ENCODE peak calls at places on chromosomes 16 and 17, in six cellular contexts. V, E, Y, A, U and Z are unnamed samples. For H3K4me1 and H3K36me3, the result is how much of the 10 kb centered on the place peaks cover.

GRCh38 chr17:37082461-37082860 is 133.7 kb downstream of the AATF start:
- DNase-seq in V (no peak), E (no peak), Y (no peak), A (no peak), U (no peak), Z (no peak)

GRCh38 chr17:31386542-31387075 is 4.9 kb upstream of the RAB11FIP4 start:
- DNase-seq in V (no peak), E (no peak), Y (no peak), A (no peak), U (no peak), Z (no peak)

GRCh38 chr16:34050787-34051320 is 591.4 kb downstream of the TP53TG3F start:
- DNase-seq in V (no peak), E (no peak), Y (no peak), A (no peak), U (no peak), Z (no peak)

GRCh38 chr16:6018848-6019489 is 921.4 kb upstream of the EEF2KMT start:
- DNase-seq in V (no peak), E (no peak), Y (no peak), A (no peak), U (no peak), Z (no peak)

GRCh38 chr17:77068915-77069314 is 71.9 kb upstream of the SEC14L1 start:
- DNase-seq in V (no peak), E (no peak), Y (no peak), A (no peak), U (no peak), Z (no peak)

GRCh38 chr16:85757341-85757822 is 6.5 kb upstream of the C16orf74 start:
- DNase-seq in V (no peak), E (no peak), Y (no peak), A (no peak), U (no peak), Z (no peak)

GRCh38 chr17:7295230-7296180 is 1.1 kb upstream of the YBX2 start:
- DNase-seq in V (no peak), E (no peak), Y (no peak), A (no peak), U (no peak), Z (no peak)

GRCh38 chr17:81461607-81462500 is 50.7 kb downstream of the ACTG1 start:
- DNase-seq in V (no peak), E (no peak), Y (no peak), A (no peak), U (peak), Z (no peak)

GRCh38 chr17:78137392-78138203 is 7.0 kb downstream of the TMC8 start:
- DNase-seq in V (no peak), E (no peak), Y (no peak), A (no peak), U (no peak), Z (no peak)

GRCh38 chr17:71208111-71208704 is 912.6 kb upstream of the SOX9 start:
- DNase-seq in V (no peak), E (no peak), Y (no peak), A (no peak), U (no peak), Z (no peak)

GRCh38 chr17:6596941-6597340 is 40.6 kb upstream of the PITPNM3 start:
- DNase-seq in V (no peak), E (no peak), Y (no peak), A (no peak), U (no peak), Z (no peak)

GRCh38 chr17:34736611-34737010 is 157.2 kb downstream of the TMEM132E start:
- DNase-seq in V (no peak), E (no peak), Y (no peak), A (no peak), U (peak), Z (no peak)

GRCh38 chr17:1315409-1315808 is 35.9 kb downstream of the TRARG1 start:
- DNase-seq in V (no peak), E (no peak), Y (no peak), A (no peak), U (no peak), Z (peak)

GRCh38 chr16:56479469-56479868 is 28.1 kb downstream of the OGFOD1 start:
- DNase-seq in V (no peak), E (no peak), Y (no peak), A (no peak), U (no peak), Z (no peak)

GRCh38 chr16:27579086-27579980 is 29.4 kb downstream of the KATNIP start:
- DNase-seq in V (no peak), E (no peak), Y (no peak), A (no peak), U (no peak), Z (no peak)

GRCh38 chr17:28710948-28711722 is 553 bp downstream of the PROCA1 start:
- DNase-seq in V (no peak), E (peak), Y (peak), A (peak), U (peak), Z (peak)

GRCh38 chr16:54936979-54937672 is 6.5 kb downstream of the IRX5 start:
- DNase-seq in V (no peak), E (no peak), Y (no peak), A (no peak), U (no peak), Z (no peak)

GRCh38 chr17:81537343-81537855 is 9.2 kb downstream of the FSCN2 start:
- DNase-seq in V (no peak), E (no peak), Y (peak), A (no peak), U (peak), Z (no peak)

GRCh38 chr16:11669380-11670146 is 1.3 kb downstream of the SNN start:
- DNase-seq in V (no peak), E (peak), Y (no peak), A (no peak), U (no peak), Z (peak)

GRCh38 chr17:43661699-43662431 is at the start of gene MEOX1:
- DNase-seq in V (no peak), E (no peak), Y (no peak), A (no peak), U (no peak), Z (no peak)

GRCh38 chr16:1691276-1691675 is 13.2 kb downstream of the JPT2 start:
- DNase-seq in V (no peak), E (no peak), Y (no peak), A (no peak), U (no peak), Z (no peak)

GRCh38 chr16:69848635-69849545 is 86.8 kb downstream of the WWP2 start:
- DNase-seq in V (no peak), E (peak), Y (no peak), A (peak), U (peak), Z (peak)

GRCh38 chr16:29729116-29729521 is 16.7 kb downstream of the C16orf54 start:
- DNase-seq in V (peak), E (no peak), Y (no peak), A (no peak), U (no peak), Z (no peak)

GRCh38 chr16:85227924-85228462 is 115.7 kb upstream of the CIBAR2 start:
- DNase-seq in V (no peak), E (no peak), Y (no peak), A (no peak), U (no peak), Z (no peak)

GRCh38 chr17:48630925-48631692 is 5.0 kb upstream of the HOXB9 start:
- DNase-seq in V (no peak), E (no peak), Y (no peak), A (no peak), U (no peak), Z (no peak)

GRCh38 chr16:58123896-58124600 is 5.1 kb downstream of the CFAP20 start:
- DNase-seq in V (no peak), E (no peak), Y (no peak), A (no peak), U (no peak), Z (no peak)

GRCh38 chr16:23920446-23920845 is 84.7 kb downstream of the PRKCB start:
- DNase-seq in V (no peak), E (no peak), Y (no peak), A (no peak), U (no peak), Z (no peak)

GRCh38 chr17:8745586-8746500 is 1.2 kb upstream of the CCDC42 start:
- DNase-seq in V (no peak), E (peak), Y (peak), A (peak), U (peak), Z (peak)

GRCh38 chr17:82339634-82340580 is 6.3 kb upstream of the SECTM1 start:
- DNase-seq in V (no peak), E (no peak), Y (no peak), A (no peak), U (no peak), Z (no peak)

GRCh38 chr17:46140645-46141197 is 52.5 kb downstream of the KANSL1 start:
- DNase-seq in V (no peak), E (no peak), Y (no peak), A (no peak), U (no peak), Z (no peak)
- H3K4me1 ChIP-seq in V (under half), E (under half), Y (half or more), A (half or more), U (under half), Z (half or more)

DNA sequence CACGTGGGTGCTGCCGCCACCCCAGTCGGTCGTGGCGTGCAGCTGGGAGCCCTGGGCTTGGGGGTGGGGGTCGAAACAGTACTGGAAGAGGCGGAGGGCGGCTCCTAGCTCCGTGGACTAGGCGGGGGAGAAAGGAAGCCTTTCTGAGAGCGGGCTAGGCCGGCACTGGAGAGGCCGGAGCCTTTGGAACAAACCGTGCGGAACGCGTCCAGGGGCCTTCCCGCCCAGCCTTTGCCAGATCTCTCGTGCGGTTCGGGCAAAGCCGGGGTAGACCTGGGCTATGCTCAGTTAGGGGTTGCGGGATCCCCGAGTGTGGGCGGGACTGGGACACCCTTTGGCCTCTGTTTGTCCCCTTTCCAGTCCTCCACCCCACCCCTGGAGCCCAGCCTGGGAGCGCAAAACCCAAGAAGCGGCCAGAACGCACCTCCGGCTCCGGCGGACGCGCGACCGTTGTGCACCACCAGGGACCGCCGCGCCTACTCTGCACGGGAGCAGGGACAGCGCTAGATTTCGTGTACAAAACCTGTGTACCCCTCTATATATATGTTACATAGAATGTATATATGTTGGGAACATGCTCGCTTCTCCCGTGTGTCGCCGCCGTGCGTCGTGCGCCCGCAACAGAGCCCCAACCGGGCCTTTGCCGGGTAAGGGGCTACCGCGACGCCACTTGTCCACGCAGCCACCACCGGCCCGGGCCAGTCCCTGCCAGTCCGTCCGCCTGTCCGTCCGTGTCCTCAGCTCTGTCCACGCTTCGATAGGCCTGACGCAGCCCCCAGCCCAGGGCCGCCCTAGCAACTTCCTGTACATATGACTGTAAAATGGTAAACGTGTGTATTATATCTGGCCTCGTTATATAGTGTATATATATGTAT is 26.2 kb downstream of the SREBF1 start:
- DNase-seq in V (no peak), E (peak), Y (no peak), A (no peak), U (no peak), Z (no peak)
- H3K4me3 ChIP-seq in V (peak), E (peak), Y (no peak), A (peak), U (peak), Z (peak)

DNA sequence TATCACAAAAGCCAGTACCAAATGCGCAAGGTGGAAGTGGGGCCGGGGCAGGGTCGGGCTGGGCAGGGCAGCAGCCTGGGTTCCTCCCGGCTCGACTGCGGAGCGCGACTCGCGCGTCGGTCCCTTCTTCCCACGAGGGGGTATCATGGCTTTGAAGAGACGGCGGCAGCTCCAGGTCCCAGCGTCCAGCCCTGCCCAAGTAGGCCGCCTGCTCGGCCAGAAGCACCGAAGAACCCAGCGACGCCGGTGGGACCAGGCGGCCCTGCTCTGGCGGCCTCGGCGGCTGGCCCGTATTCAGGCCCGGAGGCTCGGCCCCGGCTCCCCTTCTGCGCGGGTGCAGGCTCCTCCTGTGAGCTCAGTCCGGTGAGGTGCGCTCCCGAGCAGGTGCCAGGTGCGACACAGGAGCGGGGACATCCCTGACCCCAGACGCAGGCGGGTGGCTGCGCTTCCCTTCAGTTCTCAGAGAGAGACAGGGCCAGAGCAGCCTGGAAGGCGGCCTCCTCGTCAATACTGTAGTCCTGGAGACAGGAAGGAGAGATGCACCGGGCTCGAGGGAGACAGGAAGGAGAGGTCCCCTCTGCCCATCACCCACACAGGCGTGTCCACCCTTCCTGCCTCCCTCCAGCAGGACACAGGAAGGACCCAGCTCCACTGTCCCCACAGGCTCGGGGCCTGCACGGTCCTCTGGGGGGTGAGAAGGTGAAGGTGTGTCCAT is 8.9 kb downstream of the RNF166 start:
- DNase-seq in V (no peak), E (no peak), Y (no peak), A (no peak), U (no peak), Z (no peak)
- H3K36me3 ChIP-seq in V (under half), E (under half), Y (under half), A (under half), U (under half), Z (under half)

GRCh38 chr16:2900526-2901075 is 11.1 kb upstream of the FLYWCH1 start:
- DNase-seq in V (no peak), E (no peak), Y (no peak), A (no peak), U (no peak), Z (no peak)
- H3K4me1 ChIP-seq in V (under half), E (under half), Y (under half), A (under half), U (under half), Z (under half)

DNA sequence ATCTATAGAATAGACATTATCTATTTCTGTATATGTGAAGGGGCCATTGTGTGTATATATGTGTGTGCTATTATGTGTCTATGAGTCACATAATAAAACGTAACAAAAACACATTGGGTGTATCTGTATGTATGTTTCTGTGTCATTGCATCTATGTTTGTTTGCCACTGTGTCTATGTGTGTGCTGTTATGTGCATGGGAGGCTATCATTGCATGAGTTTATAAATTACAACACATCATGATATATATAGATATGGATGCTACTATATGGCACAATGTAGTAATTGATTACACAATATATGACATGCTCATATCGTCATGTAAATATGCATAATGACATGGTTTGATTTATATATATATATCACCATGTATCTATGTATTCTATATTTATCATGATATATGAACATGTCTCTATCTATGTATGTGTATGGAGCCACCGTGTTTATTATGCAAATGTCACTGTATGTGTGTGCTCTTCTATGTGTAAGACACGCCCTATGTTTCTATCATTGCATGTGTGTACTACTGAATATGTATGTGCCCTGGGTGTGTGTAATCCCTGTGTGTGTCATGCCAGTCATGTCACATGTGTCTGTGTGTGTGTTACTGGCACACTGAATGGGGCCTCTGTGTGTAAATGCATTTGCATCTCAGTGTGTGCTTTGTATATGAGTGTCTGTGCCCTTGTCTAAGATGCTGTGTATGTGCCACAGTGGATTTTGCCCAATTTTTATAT is 1.4 kb upstream of the TSPOAP1 start:
- DNase-seq in V (no peak), E (no peak), Y (no peak), A (no peak), U (no peak), Z (no peak)
- H3K4me3 ChIP-seq in V (no peak), E (no peak), Y (peak), A (peak), U (peak), Z (peak)